ENCODE peak calls at places on chromosomes 16 and 17, in four cellular contexts. V is posterior cingulate gyrus; A is stimulated activated CD8-positive, alpha-beta memory T cell treated with anti-CD3 and anti-CD28 coated beads, Interleukin-7, amount 100 ng/mL, for 24 hours; C is HEK293T. J is an unnamed sample.

GRCh38 chr17:35238817-35239216 is 4.1 kb upstream of the SLFN5 start:
- DNase-seq in V (no peak), A (no peak), C (no peak), J (no peak)

GRCh38 chr17:147796-148740 is 10.7 kb downstream of the SCGB1C2 start:
- DNase-seq in V (no peak), A (no peak), C (no peak), J (no peak)

GRCh38 chr17:59367657-59368045 is 36.2 kb downstream of the YPEL2 start:
- DNase-seq in V (no peak), A (no peak), C (no peak), J (no peak)

GRCh38 chr17:75647061-75647460 is 13.8 kb downstream of the SMIM5 start:
- DNase-seq in V (no peak), A (no peak), C (no peak), J (no peak)

GRCh38 chr17:73064084-73064938 is 28.2 kb downstream of the SLC39A11 start:
- DNase-seq in V (peak; percentile 20), A (no peak), C (no peak), J (no peak)

GRCh38 chr17:13940858-13941665 is 128.2 kb upstream of the COX10 start:
- DNase-seq in V (no peak), A (no peak), C (no peak), J (no peak)

GRCh38 chr17:32503251-32504165 is 16.7 kb downstream of the CDK5R1 start:
- DNase-seq in V (no peak), A (no peak), C (no peak), J (no peak)

GRCh38 chr17:43315369-43315768 is 81.6 kb upstream of the RNU2-1 start:
- DNase-seq in V (no peak), A (no peak), C (no peak), J (no peak)

GRCh38 chr17:64994281-64994680 is 62.3 kb downstream of the GNA13 start:
- DNase-seq in V (no peak), A (no peak), C (no peak), J (no peak)

GRCh38 chr17:20562587-20562986 is 16.9 kb upstream of the CDRT15L2 start:
- DNase-seq in V (no peak), A (no peak), C (no peak), J (no peak)

GRCh38 chr17:38595892-38596291 is 9.9 kb downstream of the SRCIN1 start:
- DNase-seq in V (no peak), A (no peak), C (no peak), J (no peak)

GRCh38 chr16:69567031-69567680 is 1.4 kb downstream of the NFAT5 start:
- DNase-seq in V (no peak), A (no peak), C (peak; percentile 18), J (no peak)

GRCh38 chr16:55944377-55944802 is 69.2 kb upstream of the CES5A start:
- DNase-seq in V (peak; percentile 78), A (peak; percentile 18), C (peak; percentile 68), J (peak; percentile 30)

GRCh38 chr17:39661744-39662541 is 3.2 kb upstream of the TCAP start:
- DNase-seq in V (no peak), A (no peak), C (no peak), J (no peak)

GRCh38 chr16:67457611-67458010 is 23.3 kb downstream of the ATP6V0D1 start:
- DNase-seq in V (no peak), A (no peak), C (no peak), J (no peak)

GRCh38 chr17:35807371-35808144 is 1.7 kb upstream of the TAF15 start:
- DNase-seq in V (no peak), A (no peak), C (no peak), J (no peak)

GRCh38 chr17:45171338-45172231 is 9.9 kb downstream of the HEXIM2 start:
- DNase-seq in V (no peak), A (no peak), C (no peak), J (no peak)

GRCh38 chr16:57509231-57509923 is 23.1 kb upstream of the DOK4 start:
- DNase-seq in V (no peak), A (no peak), C (no peak), J (no peak)

GRCh38 chr16:52569296-52569695 is 22.4 kb upstream of the TOX3 start:
- DNase-seq in V (no peak), A (no peak), C (no peak), J (no peak)

GRCh38 chr16:87000007-87000406 is 317.2 kb downstream of the C16orf95 start:
- DNase-seq in V (no peak), A (no peak), C (no peak), J (no peak)

GRCh38 chr16:72247821-72248253 is 75.9 kb upstream of the PMFBP1 start:
- DNase-seq in V (no peak), A (no peak), C (no peak), J (no peak)

GRCh38 chr17:7440823-7441174 is 1.5 kb downstream of the FGF11 start:
- DNase-seq in V (no peak), A (no peak), C (peak; percentile 25), J (no peak)

GRCh38 chr16:13923703-13924298 is 3.8 kb downstream of the ERCC4 start:
- DNase-seq in V (no peak), A (no peak), C (peak; percentile 40), J (no peak)

GRCh38 chr16:76396977-76397376 is 119.8 kb downstream of the CNTNAP4 start:
- DNase-seq in V (no peak), A (no peak), C (no peak), J (no peak)

GRCh38 chr16:89523680-89524344 is 15.6 kb downstream of the SPG7 start:
- DNase-seq in V (no peak), A (no peak), C (no peak), J (no peak)

GRCh38 chr16:53055603-53056527 is 1.1 kb downstream of the CHD9 start:
- DNase-seq in V (no peak), A (no peak), C (no peak), J (no peak)

GRCh38 chr16:77434022-77434364 is 841 bp downstream of the ADAMTS18 start:
- DNase-seq in V (no peak), A (no peak), C (no peak), J (no peak)

GRCh38 chr17:77677637-77678036 is 280.9 kb upstream of the TNRC6C start:
- DNase-seq in V (no peak), A (no peak), C (no peak), J (no peak)

GRCh38 chr16:10578474-10579316 is 1.7 kb downstream of the EMP2 start:
- DNase-seq in V (no peak), A (no peak), C (no peak), J (no peak)

GRCh38 chr16:4846503-4846900 is 586 bp downstream of the GLYR1 start:
- DNase-seq in V (peak; percentile 55), A (no peak), C (peak; percentile 47), J (no peak)

GRCh38 chr16:31487720-31488629 is 5.1 kb downstream of the SLC5A2 start:
- DNase-seq in V (peak; percentile 33), A (peak; percentile 33), C (no peak), J (no peak)

GRCh38 chr17:83030432-83030831 is 49.0 kb upstream of the METRNL start:
- DNase-seq in V (no peak), A (no peak), C (no peak), J (no peak)

GRCh38 chr17:43732961-43733360 is 25.6 kb downstream of the SOST start:
- DNase-seq in V (no peak), A (no peak), C (no peak), J (no peak)

GRCh38 chr17:9473716-9474115 is 101.9 kb downstream of the STX8 start:
- DNase-seq in V (no peak), A (no peak), C (no peak), J (no peak)

GRCh38 chr16:65083181-65083845 is 38.5 kb downstream of the CDH11 start:
- DNase-seq in V (no peak), A (no peak), C (no peak), J (no peak)

GRCh38 chr17:62827722-62828498 is 19.8 kb upstream of the MARCHF10 start:
- DNase-seq in V (no peak), A (no peak), C (no peak), J (no peak)

GRCh38 chr17:62111562-62112180 is 46.6 kb upstream of the MED13 start:
- DNase-seq in V (no peak), A (no peak), C (no peak), J (no peak)

J was measured in activated CD4-positive, alpha-beta T cell treated with anti-CD3 and anti-CD28 coated beads for 24 hours.